ENCODE peak calls at places on chromosome X, in four cellular contexts. P is gastrocnemius medialis, X is NCI-H2081, T is type B pancreatic cell. D is an unnamed sample.

GRCh38 chrX:119067023-119067739 is 5.6 kb upstream of the CT47C1 start:
- DNase-seq in T (no peak), X (peak), P (peak), D (no peak)

GRCh38 chrX:11908371-11908770 is 150.3 kb downstream of the MSL3 start:
- DNase-seq in T (no peak), X (peak), P (no peak), D (no peak)

GRCh38 chrX:108001218-108001814 is 19.1 kb upstream of the TEX13B start:
- DNase-seq in X (peak), T (no peak), P (peak), D (peak)

GRCh38 chrX:152632445-152633097 is 5.1 kb upstream of the GABRQ start:
- DNase-seq in P (no peak), T (no peak), X (peak), D (no peak)

GRCh38 chrX:98379134-98379533 is 1495.4 kb downstream of the RPA4 start:
- DNase-seq in P (no peak), T (no peak), X (no peak), D (no peak)

GRCh38 chrX:52598886-52599285 is 55.8 kb downstream of the SSX7 start:
- DNase-seq in T (no peak), X (no peak), P (no peak), D (no peak)

GRCh38 chrX:46485897-46486296 is 59.3 kb downstream of the ZNF674 start:
- DNase-seq in T (no peak), P (no peak), X (no peak), D (no peak)

GRCh38 chrX:28802625-28803024 is 215.4 kb downstream of the IL1RAPL1 start:
- DNase-seq in P (no peak), T (no peak), X (no peak), D (no peak)

GRCh38 chrX:53356186-53356585 is 66.3 kb downstream of the SMC1A start:
- DNase-seq in T (no peak), X (no peak), P (no peak), D (no peak)

GRCh38 chrX:11382935-11383334 is 89.7 kb downstream of the AMELX start:
- DNase-seq in P (no peak), T (no peak), X (no peak), D (no peak)

GRCh38 chrX:103953353-103953752 is 9.1 kb upstream of the TMSB15B start:
- DNase-seq in P (no peak), X (no peak), T (no peak), D (no peak)

GRCh38 chrX:11437642-11438379 is 144.6 kb downstream of the AMELX start:
- DNase-seq in T (no peak), X (no peak), P (peak), D (no peak)

GRCh38 chrX:52574416-52575275 is 57.8 kb upstream of the XAGE1B start:
- DNase-seq in P (no peak), T (no peak), X (peak), D (no peak)

GRCh38 chrX:8036914-8037313 is 109.7 kb upstream of the PNPLA4 start:
- DNase-seq in P (no peak), T (no peak), X (peak), D (no peak)

GRCh38 chrX:154444001-154444754 is at the start of gene FAM50A:
- DNase-seq in X (peak), T (no peak), P (peak), D (peak)

GRCh38 chrX:71118032-71118984 is at the start of gene MED12:
- DNase-seq in P (peak), X (peak), T (peak), D (peak)

GRCh38 chrX:103687073-103687695 is 685 bp upstream of the MORF4L2 start:
- DNase-seq in X (peak), T (peak), P (peak), D (peak)

GRCh38 chrX:9902651-9903050 is 64.5 kb upstream of the CLDN34 start:
- DNase-seq in X (no peak), P (no peak), T (no peak), D (no peak)

GRCh38 chrX:47215291-47215900 is 3.1 kb upstream of the CDK16 start:
- DNase-seq in X (no peak), T (no peak), P (no peak), D (no peak)

GRCh38 chrX:66163849-66164401 is at the start of gene HEPH:
- DNase-seq in T (no peak), X (no peak), P (no peak), D (no peak)

GRCh38 chrX:13372203-13372980 is 52.5 kb upstream of the ATXN3L start:
- DNase-seq in X (no peak), P (no peak), T (no peak), D (no peak)

GRCh38 chrX:140503714-140504351 is 1.0 kb downstream of the SOX3 start:
- DNase-seq in X (no peak), T (no peak), P (no peak), D (no peak)

GRCh38 chrX:77742788-77743476 is 43.1 kb downstream of the ATRX start:
- DNase-seq in P (peak), X (no peak), T (no peak), D (no peak)

GRCh38 chrX:18879144-18879543 is 104.8 kb downstream of the PHKA2 start:
- DNase-seq in P (no peak), X (no peak), T (no peak), D (no peak)

GRCh38 chrX:19097553-19097952 is 24.7 kb downstream of the ADGRG2 start:
- DNase-seq in X (no peak), P (no peak), T (no peak), D (no peak)

GRCh38 chrX:1720826-1721225 is 106.0 kb downstream of the ASMT start:
- DNase-seq in T (no peak), X (no peak), P (no peak), D (no peak)

GRCh38 chrX:122914256-122914655 is 269.8 kb upstream of the GRIA3 start:
- DNase-seq in P (no peak), X (no peak), T (no peak), D (no peak)

D was measured in central memory CD8-positive, alpha-beta T cell.